ENCODE peak calls at places on chromosomes 3 and 15, in six cellular contexts. One of them, this sample, is unnamed.

GRCh38 chr15:38530113-38530512 is 34.5 kb downstream of the RASGRP1 start:
- DNase-seq in psoas muscle: no peak
- DNase-seq in CD8-positive, alpha-beta memory T cell: no peak
- DNase-seq in PC-3: no peak
- DNase-seq in heart right ventricle: no peak
- DNase-seq in stomach: no peak
- DNase-seq in this sample: no peak

GRCh38 chr15:51307811-51308210 is 30.6 kb downstream of the CYP19A1 start:
- DNase-seq in heart right ventricle: no peak
- DNase-seq in PC-3: no peak
- DNase-seq in psoas muscle: no peak
- DNase-seq in CD8-positive, alpha-beta memory T cell: no peak
- DNase-seq in stomach: no peak
- DNase-seq in this sample: no peak

GRCh38 chr3:153591566-153592221 is 429.7 kb downstream of the RAP2B start:
- DNase-seq in CD8-positive, alpha-beta memory T cell: no peak
- DNase-seq in PC-3: peak; percentile 76
- DNase-seq in psoas muscle: no peak
- DNase-seq in heart right ventricle: no peak
- DNase-seq in stomach: no peak
- DNase-seq in this sample: no peak

GRCh38 chr3:14285526-14285925 is 106.9 kb downstream of the LSM3 start:
- DNase-seq in PC-3: no peak
- DNase-seq in psoas muscle: no peak
- DNase-seq in heart right ventricle: no peak
- DNase-seq in CD8-positive, alpha-beta memory T cell: no peak
- DNase-seq in stomach: no peak
- DNase-seq in this sample: no peak

GRCh38 chr15:40069178-40070165 is 30.5 kb upstream of the SRP14 start:
- DNase-seq in heart right ventricle: peak; percentile 92
- DNase-seq in stomach: peak; percentile 99
- DNase-seq in psoas muscle: peak; percentile 93
- DNase-seq in CD8-positive, alpha-beta memory T cell: no peak
- DNase-seq in PC-3: peak; percentile 97
- DNase-seq in this sample: peak; percentile 91

GRCh38 chr3:48695113-48695753 is 9.5 kb upstream of the NCKIPSD start:
- DNase-seq in CD8-positive, alpha-beta memory T cell: no peak
- DNase-seq in stomach: peak; percentile 34
- DNase-seq in heart right ventricle: peak; percentile 60
- DNase-seq in psoas muscle: peak; percentile 55
- DNase-seq in PC-3: no peak
- DNase-seq in this sample: peak; percentile 69

GRCh38 chr15:44207643-44208042 is 12.6 kb upstream of the FRMD5 start:
- DNase-seq in heart right ventricle: no peak
- DNase-seq in psoas muscle: no peak
- DNase-seq in PC-3: peak; percentile 81
- DNase-seq in stomach: no peak
- DNase-seq in CD8-positive, alpha-beta memory T cell: no peak
- DNase-seq in this sample: no peak

GRCh38 chr3:42746455-42747450 is 26.3 kb downstream of the CCDC13 start:
- DNase-seq in psoas muscle: no peak
- DNase-seq in stomach: peak; percentile 55
- DNase-seq in PC-3: peak; percentile 55
- DNase-seq in heart right ventricle: no peak
- DNase-seq in CD8-positive, alpha-beta memory T cell: no peak
- DNase-seq in this sample: no peak

GRCh38 chr3:173938159-173938558 is 540.6 kb downstream of the NLGN1 start:
- DNase-seq in heart right ventricle: no peak
- DNase-seq in CD8-positive, alpha-beta memory T cell: no peak
- DNase-seq in stomach: no peak
- DNase-seq in psoas muscle: no peak
- DNase-seq in PC-3: peak; percentile 60
- DNase-seq in this sample: no peak

GRCh38 chr3:151206196-151206595 is 3.2 kb upstream of the GPR171 start:
- DNase-seq in PC-3: no peak
- DNase-seq in CD8-positive, alpha-beta memory T cell: no peak
- DNase-seq in heart right ventricle: no peak
- DNase-seq in psoas muscle: no peak
- DNase-seq in stomach: no peak
- DNase-seq in this sample: no peak

GRCh38 chr3:171284308-171285075 is 175.7 kb downstream of the TNIK start:
- DNase-seq in stomach: no peak
- DNase-seq in PC-3: peak; percentile 76
- DNase-seq in heart right ventricle: no peak
- DNase-seq in CD8-positive, alpha-beta memory T cell: no peak
- DNase-seq in psoas muscle: no peak
- DNase-seq in this sample: no peak

DNA sequence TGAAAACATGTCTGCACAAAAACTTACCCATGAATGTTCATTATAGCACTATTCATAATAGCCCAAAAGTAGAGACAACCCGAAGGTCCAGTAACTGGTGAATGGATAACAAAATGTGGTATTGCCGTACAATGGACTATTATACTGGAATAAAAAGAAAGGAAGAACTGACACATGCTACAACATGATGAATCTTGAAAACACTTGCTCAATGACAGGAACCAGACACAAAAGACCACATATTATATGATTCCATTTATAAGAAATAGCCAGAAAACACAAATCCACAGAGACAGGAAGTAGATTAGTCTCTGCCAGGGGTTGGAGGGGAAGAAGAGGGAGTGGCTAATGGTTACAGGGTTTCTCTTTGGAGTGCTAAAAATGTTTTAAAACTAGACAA is 18.3 kb downstream of the SHC4 start:
- DNase-seq in stomach: no peak
- DNase-seq in psoas muscle: no peak
- DNase-seq in CD8-positive, alpha-beta memory T cell: no peak
- DNase-seq in heart right ventricle: no peak
- DNase-seq in PC-3: no peak
- DNase-seq in this sample: no peak
- H3K27ac ChIP-seq in stomach: no peak overlapping the region
- H3K27ac ChIP-seq in psoas muscle: no peak overlapping the region
- H3K27ac ChIP-seq in CD8-positive, alpha-beta memory T cell: no peak overlapping the region
- H3K27ac ChIP-seq in heart right ventricle: peak overlapping the region; percentile 59
- H3K27ac ChIP-seq in PC-3: peak overlapping the region; percentile 94
- H3K27ac ChIP-seq in this sample: no peak overlapping the region

DNA sequence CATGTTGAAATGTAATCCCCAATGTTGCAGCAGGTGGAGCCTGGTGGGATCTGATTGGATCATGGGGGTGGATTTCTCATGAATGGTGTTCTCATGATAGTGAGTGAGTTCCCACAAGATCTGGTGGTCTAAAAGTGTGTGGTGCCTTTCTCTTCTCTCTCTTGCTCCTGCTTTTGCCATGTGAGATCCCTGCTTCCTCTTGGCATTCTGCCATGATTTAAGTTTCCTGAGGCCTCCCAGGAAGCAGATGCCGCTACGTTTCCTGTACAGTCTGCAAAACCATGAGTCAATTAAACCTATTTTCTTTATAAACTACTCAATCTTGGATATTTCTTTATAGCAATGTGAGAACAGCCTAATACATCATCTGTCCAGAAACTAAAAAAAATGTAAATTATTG is 298.3 kb downstream of the MEX3B start:
- DNase-seq in psoas muscle: no peak
- DNase-seq in heart right ventricle: no peak
- DNase-seq in stomach: no peak
- DNase-seq in PC-3: no peak
- DNase-seq in CD8-positive, alpha-beta memory T cell: no peak
- DNase-seq in this sample: no peak
- H3K27ac ChIP-seq in psoas muscle: no peak overlapping the region
- H3K27ac ChIP-seq in heart right ventricle: no peak overlapping the region
- H3K27ac ChIP-seq in stomach: no peak overlapping the region
- H3K27ac ChIP-seq in PC-3: no peak overlapping the region
- H3K27ac ChIP-seq in CD8-positive, alpha-beta memory T cell: no peak overlapping the region
- H3K27ac ChIP-seq in this sample: no peak overlapping the region

DNA sequence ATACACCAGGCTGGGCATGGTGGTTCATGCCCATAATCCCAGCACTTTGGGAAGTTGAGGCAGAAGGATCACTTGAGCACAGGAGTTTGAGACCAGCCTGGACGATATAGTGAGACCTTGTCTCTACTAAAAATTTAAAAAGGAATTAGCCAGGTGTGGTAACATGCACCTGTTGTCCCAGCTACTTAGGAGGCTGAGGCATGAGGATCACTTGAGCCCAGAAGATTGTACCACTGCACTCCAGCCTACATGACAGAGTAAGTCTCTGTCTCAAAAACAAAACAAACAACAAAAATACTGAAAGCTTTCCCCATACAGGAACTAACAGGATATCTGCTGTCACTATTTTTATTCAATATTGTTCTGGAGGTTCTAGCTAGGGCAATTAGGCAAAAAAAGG is 20.9 kb downstream of the GREM1 start:
- DNase-seq in CD8-positive, alpha-beta memory T cell: no peak
- DNase-seq in PC-3: no peak
- DNase-seq in psoas muscle: no peak
- DNase-seq in stomach: no peak
- DNase-seq in heart right ventricle: no peak
- DNase-seq in this sample: no peak
- H3K27ac ChIP-seq in CD8-positive, alpha-beta memory T cell: no peak overlapping the region
- H3K27ac ChIP-seq in PC-3: no peak overlapping the region
- H3K27ac ChIP-seq in psoas muscle: no peak overlapping the region
- H3K27ac ChIP-seq in stomach: no peak overlapping the region
- H3K27ac ChIP-seq in heart right ventricle: no peak overlapping the region
- H3K27ac ChIP-seq in this sample: no peak overlapping the region

DNA sequence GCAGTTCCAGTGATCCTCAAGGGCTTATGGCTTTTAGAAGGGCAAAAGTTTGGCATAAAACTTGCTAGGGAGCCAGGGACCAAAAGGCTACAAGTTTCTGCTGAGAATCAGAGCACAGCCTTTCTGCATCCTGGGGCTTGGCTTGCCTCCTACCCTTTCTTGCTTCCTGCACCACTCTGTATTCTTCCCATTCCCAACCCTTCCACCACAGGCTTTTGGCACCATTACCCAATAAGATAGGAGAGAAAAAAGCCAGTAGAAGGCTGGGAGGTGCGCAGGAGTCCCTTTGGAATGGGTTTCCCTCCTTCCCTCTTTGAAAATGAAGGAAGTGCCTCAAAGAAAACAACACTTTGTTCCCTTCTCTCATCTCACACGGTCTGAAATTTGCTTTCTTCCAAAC is 268.6 kb downstream of the PDCD6IP start:
- DNase-seq in stomach: no peak
- DNase-seq in heart right ventricle: no peak
- DNase-seq in PC-3: no peak
- DNase-seq in CD8-positive, alpha-beta memory T cell: no peak
- DNase-seq in psoas muscle: no peak
- DNase-seq in this sample: no peak
- H3K27ac ChIP-seq in stomach: no peak overlapping the region
- H3K27ac ChIP-seq in heart right ventricle: no peak overlapping the region
- H3K27ac ChIP-seq in PC-3: no peak overlapping the region
- H3K27ac ChIP-seq in CD8-positive, alpha-beta memory T cell: no peak overlapping the region
- H3K27ac ChIP-seq in psoas muscle: no peak overlapping the region
- H3K27ac ChIP-seq in this sample: no peak overlapping the region

GRCh38 chr3:57597240-57597972 is at the start of gene ARF4:
- DNase-seq in stomach: peak; percentile 99
- DNase-seq in PC-3: peak; percentile 99
- DNase-seq in CD8-positive, alpha-beta memory T cell: peak; percentile 99
- DNase-seq in psoas muscle: peak; percentile 99
- DNase-seq in heart right ventricle: peak; percentile 100
- DNase-seq in this sample: peak; percentile 98
- H3K27ac ChIP-seq in stomach: peak within 1 kb of the TSS; percentile 98
- H3K27ac ChIP-seq in PC-3: peak within 1 kb of the TSS; percentile 93
- H3K27ac ChIP-seq in CD8-positive, alpha-beta memory T cell: peak within 1 kb of the TSS; percentile 98
- H3K27ac ChIP-seq in psoas muscle: peak within 1 kb of the TSS; percentile 98
- H3K27ac ChIP-seq in heart right ventricle: peak within 1 kb of the TSS; percentile 95
- H3K27ac ChIP-seq in this sample: peak within 1 kb of the TSS; percentile 92

GRCh38 chr15:101447168-101447533 is 42.4 kb downstream of the PCSK6 start:
- DNase-seq in CD8-positive, alpha-beta memory T cell: no peak
- DNase-seq in psoas muscle: no peak
- DNase-seq in stomach: no peak
- DNase-seq in PC-3: no peak
- DNase-seq in heart right ventricle: no peak
- DNase-seq in this sample: no peak
- H3K27ac ChIP-seq in CD8-positive, alpha-beta memory T cell: no peak overlapping the region
- H3K27ac ChIP-seq in psoas muscle: peak overlapping the region; percentile 81
- H3K27ac ChIP-seq in stomach: no peak overlapping the region
- H3K27ac ChIP-seq in PC-3: no peak overlapping the region
- H3K27ac ChIP-seq in heart right ventricle: peak overlapping the region; percentile 85
- H3K27ac ChIP-seq in this sample: no peak overlapping the region

DNA sequence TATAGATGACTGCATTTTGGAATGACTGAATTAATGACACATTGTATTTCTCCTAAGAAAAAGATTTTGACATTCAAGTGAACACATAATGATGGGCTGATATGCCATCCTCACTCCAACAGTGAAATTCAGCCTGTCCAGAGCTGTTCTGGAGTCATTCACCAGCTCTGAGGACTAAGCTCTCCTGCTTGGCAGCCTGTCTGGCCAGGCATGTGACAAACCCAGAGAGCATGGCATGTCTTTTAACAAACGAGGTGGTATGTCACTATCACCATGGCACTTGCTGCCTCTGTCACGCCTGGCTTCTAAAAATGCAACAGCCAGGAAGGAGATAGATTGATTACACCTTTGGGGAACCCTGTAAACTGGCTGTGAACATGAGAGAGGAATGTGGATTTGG is 1.4 kb downstream of the ACTC1 start:
- DNase-seq in stomach: no peak
- DNase-seq in heart right ventricle: peak; percentile 30
- DNase-seq in PC-3: no peak
- DNase-seq in CD8-positive, alpha-beta memory T cell: no peak
- DNase-seq in psoas muscle: peak; percentile 29
- DNase-seq in this sample: no peak
- H3K27ac ChIP-seq in stomach: no peak overlapping the region
- H3K27ac ChIP-seq in heart right ventricle: peak overlapping the region; percentile 92
- H3K27ac ChIP-seq in PC-3: no peak overlapping the region
- H3K27ac ChIP-seq in CD8-positive, alpha-beta memory T cell: no peak overlapping the region
- H3K27ac ChIP-seq in psoas muscle: peak overlapping the region; percentile 82
- H3K27ac ChIP-seq in this sample: no peak overlapping the region

GRCh38 chr3:184316792-184317191 is 2.4 kb downstream of the EIF4G1 start:
- DNase-seq in heart right ventricle: no peak
- DNase-seq in psoas muscle: no peak
- DNase-seq in PC-3: no peak
- DNase-seq in stomach: no peak
- DNase-seq in CD8-positive, alpha-beta memory T cell: no peak
- DNase-seq in this sample: no peak

GRCh38 chr3:184314700-184315505 is 497 bp downstream of the EIF4G1 start:
- DNase-seq in PC-3: peak; percentile 61
- DNase-seq in heart right ventricle: peak; percentile 89
- DNase-seq in stomach: peak; percentile 83
- DNase-seq in CD8-positive, alpha-beta memory T cell: peak; percentile 75
- DNase-seq in psoas muscle: peak; percentile 92
- DNase-seq in this sample: peak; percentile 50

GRCh38 chr3:184317201-184317600 is 2.8 kb downstream of the EIF4G1 start:
- DNase-seq in heart right ventricle: no peak
- DNase-seq in psoas muscle: no peak
- DNase-seq in PC-3: no peak
- DNase-seq in stomach: no peak
- DNase-seq in CD8-positive, alpha-beta memory T cell: no peak
- DNase-seq in this sample: no peak

GRCh38 chr3:184315506-184315867 is 1.1 kb downstream of the EIF4G1 start:
- DNase-seq in CD8-positive, alpha-beta memory T cell: no peak
- DNase-seq in heart right ventricle: no peak
- DNase-seq in psoas muscle: no peak
- DNase-seq in stomach: no peak
- DNase-seq in PC-3: no peak
- DNase-seq in this sample: no peak

GRCh38 chr3:184315871-184316661 is 1.7 kb downstream of the EIF4G1 start:
- DNase-seq in heart right ventricle: no peak
- DNase-seq in psoas muscle: no peak
- DNase-seq in CD8-positive, alpha-beta memory T cell: no peak
- DNase-seq in PC-3: peak; percentile 32
- DNase-seq in stomach: no peak
- DNase-seq in this sample: no peak
- H3K27ac ChIP-seq in heart right ventricle: peak overlapping the region; percentile 98
- H3K27ac ChIP-seq in psoas muscle: peak overlapping the region; percentile 96
- H3K27ac ChIP-seq in CD8-positive, alpha-beta memory T cell: peak overlapping the region; percentile 82
- H3K27ac ChIP-seq in PC-3: peak overlapping the region; percentile 90
- H3K27ac ChIP-seq in stomach: peak overlapping the region; percentile 99
- H3K27ac ChIP-seq in this sample: peak overlapping the region; percentile 85